ENCODE peak calls at places on chromosome 10, in four cellular contexts. J, O, W and U are unnamed samples.

GRCh38 chr10:48632166-48632565 is 27.3 kb upstream of the ARHGAP22 start:
- DNase-seq in J (no peak), O (no peak), W (no peak), U (no peak)

GRCh38 chr10:909831-910230 is 21.7 kb downstream of the LARP4B start:
- DNase-seq in J (no peak), O (no peak), W (no peak), U (no peak)

GRCh38 chr10:62873866-62874265 is 57.7 kb upstream of the EGR2 start:
- DNase-seq in J (no peak), O (peak), W (no peak), U (no peak)

GRCh38 chr10:68365611-68366010 is 32.9 kb upstream of the PBLD start:
- DNase-seq in J (no peak), O (no peak), W (no peak), U (no peak)

GRCh38 chr10:126463306-126463705 is 75.0 kb upstream of the ADAM12 start:
- DNase-seq in J (no peak), O (no peak), W (no peak), U (no peak)

GRCh38 chr10:131786756-131787605 is 113.8 kb upstream of the PPP2R2D start:
- DNase-seq in J (no peak), O (peak), W (no peak), U (no peak)

GRCh38 chr10:98469532-98469931 is 22.8 kb upstream of the HPS1 start:
- DNase-seq in J (no peak), O (no peak), W (no peak), U (no peak)

GRCh38 chr10:35435824-35436223 is 99.5 kb downstream of the CCNY start:
- DNase-seq in J (no peak), O (no peak), W (no peak), U (no peak)

GRCh38 chr10:86247588-86247987 is 119.0 kb downstream of the GRID1 start:
- DNase-seq in J (no peak), O (no peak), W (no peak), U (no peak)

GRCh38 chr10:71431216-71431944 is 34.7 kb downstream of the CDH23 start:
- DNase-seq in J (no peak), O (no peak), W (no peak), U (no peak)

GRCh38 chr10:6140141-6140841 is 51.5 kb downstream of the RBM17 start:
- DNase-seq in J (no peak), O (peak), W (no peak), U (no peak)